ENCODE peak calls at places on chromosomes 12 and 14, in eight cellular contexts. K, B, T, D, U, S, W and Q are unnamed samples.

GRCh38 chr12:90216815-90217214 is 508.2 kb upstream of the ATP2B1 start:
- DNase-seq in U (peak), S (no peak), B (peak), K (no peak), D (peak), W (no peak), T (no peak), Q (no peak)

GRCh38 chr12:124629117-124629516 is 61.7 kb upstream of the NCOR2 start:
- DNase-seq in D (no peak), T (no peak), U (no peak), B (no peak), W (no peak), K (no peak), S (no peak), Q (no peak)

GRCh38 chr14:32757568-32757967 is 181.1 kb upstream of the NPAS3 start:
- DNase-seq in S (no peak), W (no peak), K (no peak), B (no peak), U (no peak), D (no peak), T (no peak), Q (no peak)

GRCh38 chr12:53765891-53766290 is 14.1 kb upstream of the CISTR start:
- DNase-seq in W (no peak), K (no peak), T (no peak), S (no peak), D (no peak), U (no peak), B (no peak), Q (no peak)

GRCh38 chr14:63893701-63894458 is 41.1 kb downstream of the SYNE2 start:
- DNase-seq in U (peak), S (peak), K (no peak), D (peak), T (peak), B (peak), W (peak), Q (no peak)

GRCh38 chr12:1474567-1475153 is 119.7 kb downstream of the FBXL14 start:
- DNase-seq in W (peak), K (no peak), S (peak), D (peak), U (no peak), T (no peak), B (peak), Q (no peak)

GRCh38 chr12:67671419-67671818 is 22.9 kb downstream of the DYRK2 start:
- DNase-seq in K (no peak), T (no peak), D (no peak), S (no peak), B (no peak), U (no peak), W (peak), Q (no peak)

GRCh38 chr14:72818998-72819397 is 74.9 kb downstream of the DPF3 start:
- DNase-seq in W (no peak), D (no peak), U (no peak), S (no peak), B (no peak), T (no peak), K (no peak), Q (no peak)

GRCh38 chr14:71541271-71541670 is 391.0 kb upstream of the RGS6 start:
- DNase-seq in W (no peak), D (no peak), K (no peak), U (no peak), S (no peak), B (no peak), T (no peak), Q (no peak)

GRCh38 chr14:68309631-68310030 is 483.2 kb downstream of the ZFP36L1 start:
- DNase-seq in D (no peak), S (no peak), U (peak), W (no peak), T (peak), K (no peak), B (peak), Q (no peak)

GRCh38 chr12:94889512-94890210 is 113.8 kb downstream of the NDUFA12 start:
- DNase-seq in W (no peak), D (no peak), K (no peak), B (no peak), S (peak), U (no peak), T (no peak), Q (no peak)

GRCh38 chr12:125050446-125050845 is 14.8 kb upstream of the AACS start:
- DNase-seq in K (no peak), D (no peak), B (no peak), T (no peak), W (no peak), S (no peak), U (no peak), Q (no peak)

GRCh38 chr14:103422981-103423600 is 37.9 kb downstream of the MARK3 start:
- DNase-seq in B (peak), U (no peak), K (no peak), S (no peak), D (peak), T (no peak), W (peak), Q (no peak)

GRCh38 chr12:30942936-30943335 is 16.4 kb downstream of the TSPAN11 start:
- DNase-seq in S (no peak), U (no peak), K (no peak), W (no peak), D (no peak), B (no peak), T (no peak), Q (no peak)

GRCh38 chr12:52217223-52217622 is 15.8 kb upstream of the KRT7 start:
- DNase-seq in K (peak), T (peak), S (no peak), W (no peak), B (no peak), U (peak), D (no peak), Q (no peak)

GRCh38 chr14:22263961-22264360 is 325.1 kb downstream of the DAD1 start:
- DNase-seq in U (no peak), W (no peak), K (no peak), B (no peak), T (no peak), S (no peak), D (no peak), Q (no peak)

GRCh38 chr14:91371990-91372375 is 45.6 kb downstream of the CCDC88C start:
- DNase-seq in B (no peak), W (no peak), S (no peak), T (no peak), D (no peak), U (no peak), K (no peak), Q (no peak)

GRCh38 chr12:113186033-113186365 is 478 bp downstream of the RITA1 start:
- DNase-seq in S (no peak), K (no peak), B (peak), U (no peak), W (peak), D (no peak), T (no peak), Q (no peak)

GRCh38 chr12:7241404-7242005 is 52.0 kb downstream of the PEX5 start:
- DNase-seq in S (no peak), U (no peak), T (no peak), D (peak), K (no peak), W (peak), B (peak), Q (no peak)

GRCh38 chr14:79044894-79045624 is 874.9 kb downstream of the NRXN3 start:
- DNase-seq in U (peak), S (no peak), K (no peak), T (peak), B (peak), D (peak), W (peak), Q (no peak)

GRCh38 chr12:97404549-97404948 is 58.1 kb upstream of the RMST start:
- DNase-seq in S (peak), W (peak), B (peak), T (no peak), D (peak), K (no peak), U (peak), Q (no peak)

GRCh38 chr14:93381644-93382043 is 34.7 kb downstream of the COX8C start:
- DNase-seq in T (no peak), U (no peak), K (no peak), D (no peak), B (no peak), S (peak), W (no peak), Q (no peak)

GRCh38 chr12:125110641-125111360 is 45.6 kb downstream of the AACS start:
- DNase-seq in D (peak), W (peak), T (no peak), U (no peak), B (peak), S (no peak), K (no peak), Q (no peak)

GRCh38 chr14:103726474-103726873 is 10.9 kb downstream of the ZFYVE21 start:
- DNase-seq in D (no peak), W (no peak), T (no peak), S (no peak), U (no peak), K (no peak), B (no peak), Q (no peak)

GRCh38 chr14:103121846-103122577 is 1.2 kb upstream of the TNFAIP2 start:
- DNase-seq in W (peak), K (no peak), S (peak), D (peak), U (peak), T (peak), B (peak), Q (peak)

GRCh38 chr12:112992541-112993398 is 14.5 kb downstream of the OAS2 start:
- DNase-seq in B (peak), U (peak), K (no peak), D (peak), T (no peak), W (peak), S (peak), Q (no peak)

GRCh38 chr12:112909693-112910092 is 2.9 kb downstream of the OAS1 start:
- DNase-seq in W (no peak), U (no peak), B (no peak), D (no peak), T (no peak), K (no peak), S (no peak), Q (no peak)

GRCh38 chr12:16939871-16940306 is 333.9 kb upstream of the LMO3 start:
- DNase-seq in K (no peak), S (peak), D (peak), T (no peak), W (peak), U (peak), B (peak), Q (no peak)
- TF ChIP-seq CTCF in K (peak), S (peak), D (peak), T (no peak), W (peak), U (peak), B (peak), Q (no peak)

GRCh38 chr14:23301288-23301968 is 1.2 kb downstream of the PPP1R3E start:
- DNase-seq in S (peak), W (peak), T (peak), K (peak), D (peak), U (peak), B (peak), Q (peak)

GRCh38 chr14:23299558-23299957 is 3.1 kb downstream of the PPP1R3E start:
- DNase-seq in S (peak), D (peak), B (peak), U (peak), T (no peak), W (peak), K (no peak), Q (no peak)

GRCh38 chr14:23300687-23301223 is 1.9 kb downstream of the PPP1R3E start:
- DNase-seq in U (peak), K (no peak), S (peak), B (peak), T (no peak), D (no peak), W (peak), Q (no peak)

GRCh38 chr14:23299186-23299521 is 3.5 kb downstream of the PPP1R3E start:
- DNase-seq in D (no peak), K (no peak), S (no peak), B (no peak), U (no peak), W (no peak), T (no peak), Q (no peak)

DNA sequence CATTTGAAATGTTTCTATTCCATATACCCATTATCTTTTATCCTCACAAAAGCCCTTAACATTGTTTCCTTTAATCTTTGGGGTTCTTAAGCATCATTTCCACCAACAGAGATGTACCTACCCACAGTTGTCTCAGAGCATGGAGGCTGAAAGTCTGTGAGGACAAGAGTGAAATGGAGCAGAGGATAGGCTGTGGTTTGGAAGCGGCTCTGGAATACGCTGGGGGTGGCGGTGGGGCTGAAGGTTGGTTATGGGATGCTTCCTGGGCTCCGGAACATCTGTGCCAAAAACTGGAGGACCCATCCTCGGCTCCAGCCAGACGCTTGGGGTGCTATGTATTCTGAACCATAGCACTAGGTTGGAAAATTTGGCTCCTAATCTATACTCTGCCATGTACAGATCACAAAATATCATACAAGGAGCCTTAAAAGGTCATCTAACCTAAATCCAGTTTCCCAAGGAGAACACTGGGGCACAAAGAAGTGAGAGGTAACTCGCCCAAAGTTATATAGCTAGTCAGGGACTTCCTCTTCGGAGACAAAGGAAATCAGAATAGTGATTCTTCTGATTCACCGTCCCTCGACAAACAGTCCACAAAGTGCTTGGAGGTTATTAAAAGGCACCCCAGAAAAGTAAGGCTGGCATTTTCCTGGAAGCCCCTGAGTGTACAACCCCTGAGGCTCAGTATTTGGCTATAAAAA is 2.5 kb downstream of the PPP1R3E start:
- DNase-seq in T (no peak), U (no peak), K (no peak), B (no peak), S (no peak), W (peak), D (no peak), Q (no peak)
- TF ChIP-seq CTCF in T (no peak), U (no peak), K (peak), B (no peak), S (no peak), W (no peak), D (no peak), Q (no peak)

DNA sequence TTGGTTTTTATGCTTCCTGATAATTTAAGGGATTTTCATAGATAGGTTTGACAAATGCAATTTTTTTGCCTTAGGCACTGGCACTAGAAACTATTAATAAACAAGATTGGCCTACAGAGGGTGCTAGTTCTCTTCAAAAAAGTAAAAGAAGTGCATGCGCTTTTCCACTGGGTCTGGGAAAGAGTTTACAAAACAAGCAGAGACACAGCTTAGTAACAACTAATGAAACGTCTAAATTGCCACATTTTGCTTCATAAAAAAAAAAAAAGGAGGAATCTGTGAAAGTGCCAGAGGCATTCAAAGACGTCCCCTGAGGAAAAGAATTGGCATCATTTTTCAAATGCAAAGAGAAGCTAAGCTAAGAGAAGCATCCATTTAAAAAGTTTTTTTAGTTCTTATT is 58.3 kb upstream of the EEA1 start:
- DNase-seq in S (peak), T (peak), U (peak), B (peak), K (no peak), D (peak), W (peak), Q (no peak)
- TF ChIP-seq CTCF in S (peak), T (no peak), U (peak), B (peak), K (peak), D (peak), W (peak), Q (peak)

GRCh38 chr12:105921872-105922669 is 216.7 kb downstream of the NUAK1 start:
- DNase-seq in D (peak), W (no peak), T (no peak), B (no peak), U (no peak), K (no peak), S (no peak), Q (no peak)

GRCh38 chr12:105922670-105923102 is 216.1 kb downstream of the NUAK1 start:
- DNase-seq in B (peak), U (no peak), W (peak), T (no peak), D (peak), S (no peak), K (no peak), Q (no peak)

GRCh38 chr12:105921055-105921454 is 217.7 kb downstream of the NUAK1 start:
- DNase-seq in B (no peak), W (no peak), U (no peak), S (no peak), D (no peak), T (no peak), K (no peak), Q (no peak)

GRCh38 chr12:105927553-105927952 is 211.2 kb downstream of the NUAK1 start:
- DNase-seq in K (no peak), U (no peak), T (no peak), D (no peak), W (no peak), S (no peak), B (no peak), Q (no peak)

GRCh38 chr12:105924526-105925208 is 214.1 kb downstream of the NUAK1 start:
- DNase-seq in D (no peak), B (no peak), S (no peak), T (no peak), W (no peak), K (no peak), U (no peak), Q (no peak)
- TF ChIP-seq CTCF in D (no peak), B (no peak), S (no peak), T (no peak), W (no peak), K (no peak), U (no peak), Q (no peak)

GRCh38 chr12:123231931-123232330 is 1.0 kb downstream of the MPHOSPH9 start:
- DNase-seq in W (no peak), S (no peak), U (no peak), D (no peak), B (no peak), K (no peak), T (no peak), Q (no peak)

GRCh38 chr12:123232807-123233504 is at the start of the genes MPHOSPH9 and MTRFR:
- DNase-seq in B (peak), W (peak), D (peak), K (peak), U (peak), T (peak), S (peak), Q (peak)

GRCh38 chr12:123232472-123232806 is 502 bp downstream of the MPHOSPH9 start:
- DNase-seq in S (no peak), D (no peak), K (no peak), U (no peak), T (peak), B (no peak), W (no peak), Q (no peak)

GRCh38 chr12:123237646-123238329 is 4.6 kb downstream of the MTRFR start:
- DNase-seq in T (peak), W (peak), D (peak), U (peak), B (peak), K (no peak), S (peak), Q (peak)

GRCh38 chr12:123233505-123234299 is 466 bp downstream of the MTRFR start:
- DNase-seq in D (no peak), U (no peak), W (no peak), S (no peak), K (no peak), B (no peak), T (no peak), Q (no peak)
- TF ChIP-seq CTCF in D (no peak), U (no peak), W (no peak), S (no peak), K (peak), B (no peak), T (no peak), Q (no peak)